ENCODE peak calls at places on chromosomes 3 and 15, in five cellular contexts. One of them, this sample, is unnamed.
A peak's percentile ranks its signal among the peaks of the same experiment; 100 is the strongest.

GRCh38 chr15:100207053-100207452 is 134.7 kb downstream of the ADAMTS17 start:
- DNase-seq in AG08396: no peak
- DNase-seq in choroid plexus epithelial cell: no peak
- DNase-seq in activated gamma-delta T cell treated with Interleukin-2 at 50 U/mL for 16 hours: no peak
- DNase-seq in T1000: no peak
- DNase-seq in this sample: no peak

GRCh38 chr3:124276863-124277515 is 285.1 kb upstream of the ROPN1 start:
- DNase-seq in activated gamma-delta T cell treated with Interleukin-2 at 50 U/mL for 16 hours: no peak
- DNase-seq in choroid plexus epithelial cell: no peak
- DNase-seq in AG08396: no peak
- DNase-seq in T1000: no peak
- DNase-seq in this sample: no peak

GRCh38 chr3:50334339-50335075 is 6.1 kb downstream of the RASSF1 start:
- DNase-seq in choroid plexus epithelial cell: no peak
- DNase-seq in AG08396: no peak
- DNase-seq in activated gamma-delta T cell treated with Interleukin-2 at 50 U/mL for 16 hours: no peak
- DNase-seq in T1000: no peak
- DNase-seq in this sample: no peak

GRCh38 chr15:37490707-37491106 is 390.4 kb upstream of the MEIS2 start:
- DNase-seq in T1000: no peak
- DNase-seq in activated gamma-delta T cell treated with Interleukin-2 at 50 U/mL for 16 hours: no peak
- DNase-seq in choroid plexus epithelial cell: no peak
- DNase-seq in AG08396: no peak
- DNase-seq in this sample: no peak

GRCh38 chr3:14248849-14249523 is 70.4 kb downstream of the LSM3 start:
- DNase-seq in choroid plexus epithelial cell: no peak
- DNase-seq in AG08396: no peak
- DNase-seq in T1000: no peak
- DNase-seq in activated gamma-delta T cell treated with Interleukin-2 at 50 U/mL for 16 hours: no peak
- DNase-seq in this sample: no peak

GRCh38 chr15:101138086-101138660 is 113.7 kb downstream of the CHSY1 start:
- DNase-seq in activated gamma-delta T cell treated with Interleukin-2 at 50 U/mL for 16 hours: no peak
- DNase-seq in AG08396: no peak
- DNase-seq in choroid plexus epithelial cell: no peak
- DNase-seq in T1000: no peak
- DNase-seq in this sample: no peak

GRCh38 chr15:56244237-56244810 is 645 bp upstream of the RFX7 start:
- DNase-seq in activated gamma-delta T cell treated with Interleukin-2 at 50 U/mL for 16 hours: peak; percentile 9
- DNase-seq in choroid plexus epithelial cell: peak; percentile 80
- DNase-seq in T1000: no peak
- DNase-seq in AG08396: peak; percentile 73
- DNase-seq in this sample: peak; percentile 26

GRCh38 chr15:83132861-83133523 is 25.5 kb downstream of the TM6SF1 start:
- DNase-seq in choroid plexus epithelial cell: no peak
- DNase-seq in activated gamma-delta T cell treated with Interleukin-2 at 50 U/mL for 16 hours: no peak
- DNase-seq in T1000: no peak
- DNase-seq in AG08396: no peak
- DNase-seq in this sample: no peak

GRCh38 chr3:189626286-189626685 is 4.9 kb upstream of the TP63 start:
- DNase-seq in AG08396: no peak
- DNase-seq in choroid plexus epithelial cell: peak; percentile 3
- DNase-seq in activated gamma-delta T cell treated with Interleukin-2 at 50 U/mL for 16 hours: no peak
- DNase-seq in T1000: no peak
- DNase-seq in this sample: no peak

GRCh38 chr3:33186524-33187367 is 31.9 kb downstream of the SUSD5 start:
- DNase-seq in AG08396: no peak
- DNase-seq in T1000: no peak
- DNase-seq in activated gamma-delta T cell treated with Interleukin-2 at 50 U/mL for 16 hours: no peak
- DNase-seq in choroid plexus epithelial cell: peak; percentile 44
- DNase-seq in this sample: no peak

GRCh38 chr3:118501152-118501551 is 533.5 kb downstream of the IGSF11 start:
- DNase-seq in T1000: no peak
- DNase-seq in choroid plexus epithelial cell: no peak
- DNase-seq in activated gamma-delta T cell treated with Interleukin-2 at 50 U/mL for 16 hours: no peak
- DNase-seq in AG08396: peak; percentile 3
- DNase-seq in this sample: no peak

GRCh38 chr15:89362203-89363101 is 27.8 kb upstream of the POLG start:
- DNase-seq in choroid plexus epithelial cell: no peak
- DNase-seq in AG08396: no peak
- DNase-seq in activated gamma-delta T cell treated with Interleukin-2 at 50 U/mL for 16 hours: no peak
- DNase-seq in T1000: no peak
- DNase-seq in this sample: no peak

GRCh38 chr3:10008588-10009344 is 17.5 kb upstream of the FANCD2 start:
- DNase-seq in choroid plexus epithelial cell: peak; percentile 83
- DNase-seq in T1000: peak; percentile 75
- DNase-seq in AG08396: peak; percentile 87
- DNase-seq in activated gamma-delta T cell treated with Interleukin-2 at 50 U/mL for 16 hours: peak; percentile 59
- DNase-seq in this sample: peak; percentile 21

GRCh38 chr3:184937611-184938010 is 125.6 kb downstream of the VPS8 start:
- DNase-seq in AG08396: no peak
- DNase-seq in activated gamma-delta T cell treated with Interleukin-2 at 50 U/mL for 16 hours: no peak
- DNase-seq in T1000: no peak
- DNase-seq in choroid plexus epithelial cell: no peak
- DNase-seq in this sample: no peak

GRCh38 chr15:97009036-97009555 is 678.6 kb downstream of the NR2F2 start:
- DNase-seq in AG08396: no peak
- DNase-seq in choroid plexus epithelial cell: peak; percentile 23
- DNase-seq in T1000: no peak
- DNase-seq in activated gamma-delta T cell treated with Interleukin-2 at 50 U/mL for 16 hours: no peak
- DNase-seq in this sample: no peak

GRCh38 chr3:11143476-11143875 is 10.8 kb upstream of the HRH1 start:
- DNase-seq in choroid plexus epithelial cell: no peak
- DNase-seq in AG08396: no peak
- DNase-seq in T1000: no peak
- DNase-seq in activated gamma-delta T cell treated with Interleukin-2 at 50 U/mL for 16 hours: no peak
- DNase-seq in this sample: no peak

GRCh38 chr3:4795905-4796304 is 183.3 kb upstream of the BHLHE40 start:
- DNase-seq in choroid plexus epithelial cell: peak; percentile 12
- DNase-seq in activated gamma-delta T cell treated with Interleukin-2 at 50 U/mL for 16 hours: no peak
- DNase-seq in T1000: no peak
- DNase-seq in AG08396: no peak
- DNase-seq in this sample: no peak

GRCh38 chr3:187013080-187013838 is 82.9 kb downstream of the ST6GAL1 start:
- DNase-seq in activated gamma-delta T cell treated with Interleukin-2 at 50 U/mL for 16 hours: no peak
- DNase-seq in T1000: no peak
- DNase-seq in choroid plexus epithelial cell: peak; percentile 77
- DNase-seq in AG08396: no peak
- DNase-seq in this sample: no peak

GRCh38 chr3:108008931-108009635 is 81.7 kb downstream of the CD47 start:
- DNase-seq in AG08396: no peak
- DNase-seq in choroid plexus epithelial cell: peak; percentile 72
- DNase-seq in T1000: peak; percentile 63
- DNase-seq in activated gamma-delta T cell treated with Interleukin-2 at 50 U/mL for 16 hours: no peak
- DNase-seq in this sample: no peak

GRCh38 chr3:193744822-193745684 is 152.0 kb downstream of the OPA1 start:
- DNase-seq in choroid plexus epithelial cell: peak; percentile 47
- DNase-seq in activated gamma-delta T cell treated with Interleukin-2 at 50 U/mL for 16 hours: no peak
- DNase-seq in T1000: no peak
- DNase-seq in AG08396: no peak
- DNase-seq in this sample: no peak

GRCh38 chr3:22372292-22372949 is 621.4 kb upstream of the ZNF385D start:
- DNase-seq in AG08396: no peak
- DNase-seq in T1000: no peak
- DNase-seq in choroid plexus epithelial cell: no peak
- DNase-seq in activated gamma-delta T cell treated with Interleukin-2 at 50 U/mL for 16 hours: no peak
- DNase-seq in this sample: no peak

GRCh38 chr3:85589145-85589544 is 630.4 kb downstream of the CADM2 start:
- DNase-seq in T1000: peak; percentile 61
- DNase-seq in activated gamma-delta T cell treated with Interleukin-2 at 50 U/mL for 16 hours: no peak
- DNase-seq in choroid plexus epithelial cell: peak; percentile 96
- DNase-seq in AG08396: no peak
- DNase-seq in this sample: peak; percentile 46

GRCh38 chr3:194555175-194556062 is 68.6 kb upstream of the ATP13A3 start:
- DNase-seq in AG08396: no peak
- DNase-seq in choroid plexus epithelial cell: no peak
- DNase-seq in activated gamma-delta T cell treated with Interleukin-2 at 50 U/mL for 16 hours: no peak
- DNase-seq in T1000: no peak
- DNase-seq in this sample: no peak

GRCh38 chr15:92921215-92922131 is 21.3 kb downstream of the CHD2 start:
- DNase-seq in choroid plexus epithelial cell: peak; percentile 58
- DNase-seq in T1000: no peak
- DNase-seq in activated gamma-delta T cell treated with Interleukin-2 at 50 U/mL for 16 hours: no peak
- DNase-seq in AG08396: no peak
- DNase-seq in this sample: no peak

GRCh38 chr3:123636431-123636841 is 51.6 kb upstream of the HACD2 start:
- DNase-seq in choroid plexus epithelial cell: no peak
- DNase-seq in AG08396: no peak
- DNase-seq in activated gamma-delta T cell treated with Interleukin-2 at 50 U/mL for 16 hours: no peak
- DNase-seq in T1000: no peak
- DNase-seq in this sample: no peak

GRCh38 chr3:41148446-41148845 is 50.9 kb upstream of the CTNNB1 start:
- DNase-seq in choroid plexus epithelial cell: peak; percentile 33
- DNase-seq in T1000: no peak
- DNase-seq in activated gamma-delta T cell treated with Interleukin-2 at 50 U/mL for 16 hours: no peak
- DNase-seq in AG08396: no peak
- DNase-seq in this sample: no peak

GRCh38 chr15:38540516-38540915 is 24.1 kb downstream of the RASGRP1 start:
- DNase-seq in AG08396: no peak
- DNase-seq in choroid plexus epithelial cell: no peak
- DNase-seq in T1000: no peak
- DNase-seq in activated gamma-delta T cell treated with Interleukin-2 at 50 U/mL for 16 hours: no peak
- DNase-seq in this sample: no peak

GRCh38 chr15:68774521-68775293 is 46.0 kb downstream of the ANP32A start:
- DNase-seq in activated gamma-delta T cell treated with Interleukin-2 at 50 U/mL for 16 hours: no peak
- DNase-seq in T1000: no peak
- DNase-seq in choroid plexus epithelial cell: no peak
- DNase-seq in AG08396: no peak
- DNase-seq in this sample: no peak

GRCh38 chr3:125310623-125311076 is 64.5 kb downstream of the ZNF148 start:
- DNase-seq in T1000: no peak
- DNase-seq in activated gamma-delta T cell treated with Interleukin-2 at 50 U/mL for 16 hours: peak; percentile 40
- DNase-seq in AG08396: no peak
- DNase-seq in choroid plexus epithelial cell: no peak
- DNase-seq in this sample: no peak

GRCh38 chr3:153087595-153088566 is 74.1 kb upstream of the RAP2B start:
- DNase-seq in choroid plexus epithelial cell: peak; percentile 81
- DNase-seq in T1000: no peak
- DNase-seq in activated gamma-delta T cell treated with Interleukin-2 at 50 U/mL for 16 hours: no peak
- DNase-seq in AG08396: peak; percentile 32
- DNase-seq in this sample: no peak